ENCODE peak calls at places on chromosomes 4 and X, in nine cellular contexts. W is DMS 273 treated with DMSO at 0.1 percent for 48 hours; O is non-pigmented ciliary epithelial cell; Q is lower lobe of right lung; E is T-helper 2 cell; S is activated CD4-positive, alpha-beta T cell treated with anti-CD3 and anti-CD28 coated beads for 24 hours; R is activated CD8-positive, alpha-beta T cell treated with anti-CD3 and anti-CD28 coated beads for 36 hours; D is HTR-8/SVneo; M is anterior cingulate cortex. L is an unnamed sample.

GRCh38 chr4:133624744-133625143 is 475.6 kb downstream of the PCDH10 start:
- DNase-seq in Q (no peak), D (no peak), O (no peak), M (no peak), R (no peak), S (no peak), W (no peak), E (no peak), L (no peak)

GRCh38 chr4:96894621-96895020 is 1054.7 kb downstream of the PDHA2 start:
- DNase-seq in S (no peak), Q (no peak), R (no peak), O (no peak), M (no peak), D (no peak), W (no peak), E (no peak), L (no peak)

GRCh38 chr4:99826016-99826415 is 9.4 kb downstream of the DAPP1 start:
- DNase-seq in M (no peak), E (no peak), O (no peak), Q (no peak), R (no peak), S (no peak), W (no peak), D (no peak), L (no peak)

GRCh38 chr4:29081230-29081955 is 1638.8 kb upstream of the PCDH7 start:
- DNase-seq in O (no peak), Q (no peak), S (no peak), W (no peak), E (no peak), M (no peak), D (peak), R (no peak), L (no peak)

GRCh38 chrX:108437354-108437753 is 868 bp downstream of the COL4A6 start:
- DNase-seq in Q (no peak), S (no peak), D (no peak), R (no peak), M (no peak), O (no peak), E (no peak), W (no peak), L (no peak)

GRCh38 chr4:38354421-38354820 is 309.6 kb upstream of the KLF3 start:
- DNase-seq in S (no peak), O (no peak), M (no peak), D (no peak), W (no peak), E (no peak), R (no peak), Q (no peak), L (no peak)

GRCh38 chr4:153472122-153473037 is 6.2 kb downstream of the TMEM131L start:
- DNase-seq in S (no peak), W (no peak), D (no peak), O (no peak), R (no peak), E (no peak), M (no peak), Q (no peak), L (no peak)

GRCh38 chr4:88629826-88630225 is 37.5 kb downstream of the HERC3 start:
- DNase-seq in E (no peak), M (no peak), D (no peak), W (no peak), Q (no peak), O (no peak), R (no peak), S (no peak), L (no peak)

GRCh38 chr4:65670331-65671031 is at the start of gene EPHA5:
- DNase-seq in O (peak), S (no peak), D (peak), Q (peak), R (peak), M (peak), E (no peak), W (peak), L (peak)

GRCh38 chr4:930827-931193 is 1.3 kb downstream of the GAK start:
- DNase-seq in E (no peak), M (no peak), W (no peak), O (no peak), R (no peak), Q (no peak), D (no peak), S (no peak), L (no peak)

GRCh38 chr4:673349-674091 is 556 bp downstream of the ATP5ME start:
- DNase-seq in E (no peak), D (no peak), M (no peak), W (no peak), Q (peak), R (no peak), S (no peak), O (no peak), L (no peak)

GRCh38 chr4:70505152-70505748 is 13.1 kb upstream of the AMTN start:
- DNase-seq in M (peak), W (no peak), O (no peak), R (peak), S (peak), Q (peak), E (peak), D (peak), L (no peak)